ENCODE peak calls at places on chromosomes 5 and 9, in eight cellular contexts. T, G, S, V, K, E, W and U are unnamed samples.

GRCh38 chr5:167786871-167787568 is 504.4 kb upstream of the WWC1 start:
- DNase-seq in V (no peak), G (no peak), T (no peak), K (no peak), W (no peak), S (no peak), E (no peak), U (no peak)

GRCh38 chr5:17440766-17441165 is 57.3 kb upstream of the TAF11L2 start:
- DNase-seq in K (no peak), V (no peak), W (no peak), S (no peak), G (no peak), E (no peak), T (no peak), U (no peak)

GRCh38 chr5:10913846-10914245 is 152.8 kb upstream of the DAP start:
- DNase-seq in T (peak; percentile 3), G (no peak), E (no peak), K (no peak), V (no peak), S (no peak), W (peak; percentile 73), U (peak; percentile 85)

GRCh38 chr9:123399803-123400378 is 43.9 kb downstream of the CRB2 start:
- DNase-seq in W (peak; percentile 77), E (no peak), T (peak; percentile 13), K (no peak), V (no peak), S (no peak), G (peak; percentile 95), U (peak; percentile 20)

GRCh38 chr9:132590318-132591182 is 8.1 kb downstream of the BARHL1 start:
- DNase-seq in S (peak; percentile 22), K (no peak), W (no peak), E (no peak), V (no peak), G (peak; percentile 91), T (no peak), U (no peak)

GRCh38 chr9:83382421-83382820 is 155.8 kb downstream of the FRMD3 start:
- DNase-seq in T (no peak), G (no peak), W (no peak), K (no peak), E (no peak), S (no peak), V (no peak), U (no peak)

GRCh38 chr9:114386886-114387677 is 700 bp downstream of the AKNA start:
- DNase-seq in W (peak; percentile 69), E (no peak), K (no peak), V (no peak), S (no peak), T (peak; percentile 24), G (no peak), U (no peak)

GRCh38 chr5:133114933-133115310 is 63.1 kb downstream of the HSPA4 start:
- DNase-seq in S (no peak), K (no peak), E (no peak), T (no peak), V (no peak), W (peak; percentile 31), G (no peak), U (no peak)

GRCh38 chr5:145938699-145939531 is 2.5 kb downstream of the SH3RF2 start:
- DNase-seq in G (no peak), T (no peak), V (no peak), S (no peak), K (no peak), E (no peak), W (no peak), U (no peak)

GRCh38 chr5:168291281-168291960 is at the start of gene WWC1:
- DNase-seq in W (peak; percentile 38), T (peak; percentile 53), S (peak; percentile 88), K (peak; percentile 66), V (no peak), E (peak; percentile 63), G (peak; percentile 96), U (peak; percentile 77)

GRCh38 chr5:171418982-171419662 is at the start of gene FGF18:
- DNase-seq in G (peak; percentile 90), T (peak; percentile 65), W (peak; percentile 68), K (no peak), V (no peak), E (peak; percentile 62), S (no peak), U (peak; percentile 36)

GRCh38 chr5:71811779-71812178 is 92.7 kb downstream of the CARTPT start:
- DNase-seq in W (no peak), E (no peak), V (no peak), G (no peak), T (no peak), K (no peak), S (no peak), U (no peak)

GRCh38 chr9:133848471-133848870 is 110.3 kb upstream of the SARDH start:
- DNase-seq in G (no peak), S (peak; percentile 92), E (no peak), T (no peak), W (no peak), V (no peak), K (no peak), U (no peak)

GRCh38 chr9:13014484-13014883 is 239.7 kb downstream of the LURAP1L start:
- DNase-seq in V (no peak), W (no peak), K (no peak), E (no peak), G (no peak), S (no peak), T (peak; percentile 68), U (no peak)

GRCh38 chr5:137510671-137511070 is 11.5 kb upstream of the SPOCK1 start:
- DNase-seq in W (no peak), V (no peak), T (no peak), S (no peak), G (no peak), K (no peak), E (no peak), U (no peak)

GRCh38 chr5:177557041-177557647 is 2.8 kb upstream of the FAM193B start:
- DNase-seq in W (peak; percentile 75), K (no peak), V (no peak), G (no peak), E (no peak), T (no peak), S (no peak), U (peak; percentile 56)

GRCh38 chr9:133738039-133738805 is at the start of gene SARDH:
- DNase-seq in W (peak; percentile 56), K (no peak), T (peak; percentile 72), G (peak; percentile 96), S (no peak), E (no peak), V (no peak), U (no peak)

GRCh38 chr5:172620506-172620905 is 20.6 kb upstream of the NEURL1B start:
- DNase-seq in K (no peak), T (no peak), G (no peak), S (no peak), V (no peak), E (no peak), W (no peak), U (no peak)

GRCh38 chr9:36802171-36802920 is 229.7 kb downstream of the MELK start:
- DNase-seq in K (peak; percentile 30), S (peak; percentile 24), T (peak; percentile 47), G (no peak), E (no peak), W (no peak), V (no peak), U (no peak)

GRCh38 chr9:78860806-78861475 is 564.0 kb downstream of the PSAT1 start:
- DNase-seq in T (peak; percentile 62), E (no peak), S (peak; percentile 48), G (no peak), W (peak; percentile 44), K (no peak), V (no peak), U (no peak)